ENCODE peak calls at places on chromosomes 13 and 19, in eight cellular contexts. M is A549, C is tibial nerve, K is A673, G is IMR-90, V is ascending aorta, A is lower lobe of right lung, E is Peyer's patch. I is an unnamed sample.

GRCh38 chr13:94641432-94641941 is 39.8 kb downstream of the GPR180 start:
- DNase-seq in E (no peak), G (peak), V (no peak), K (peak), M (no peak), A (no peak), C (no peak), I (peak)

GRCh38 chr19:57171551-57172081 is 4.3 kb upstream of the DUXA start:
- DNase-seq in C (peak), A (peak), K (peak), M (peak), E (no peak), V (no peak), G (peak), I (peak)

GRCh38 chr13:51643882-51644281 is 59.6 kb downstream of the WDFY2 start:
- DNase-seq in M (peak), V (no peak), A (no peak), G (peak), E (no peak), C (no peak), K (peak), I (peak)

GRCh38 chr13:104593693-104594092 is 1527.5 kb upstream of the SLC10A2 start:
- DNase-seq in E (no peak), G (no peak), A (no peak), M (no peak), C (no peak), V (no peak), K (no peak), I (no peak)

GRCh38 chr13:110518571-110518970 is 43.0 kb downstream of the RAB20 start:
- DNase-seq in E (no peak), V (no peak), K (no peak), C (no peak), M (no peak), A (peak), G (no peak), I (no peak)

GRCh38 chr19:17121736-17122293 is 46.2 kb downstream of the MYO9B start:
- DNase-seq in K (no peak), A (no peak), M (no peak), C (no peak), G (peak), E (no peak), V (no peak), I (peak)

GRCh38 chr13:113151745-113152707 is 6.4 kb upstream of the PROZ start:
- DNase-seq in A (no peak), G (peak), M (no peak), K (peak), C (no peak), E (no peak), V (no peak), I (peak)

GRCh38 chr19:36497001-36497400 is 7.6 kb upstream of the ZNF566 start:
- DNase-seq in G (no peak), K (no peak), C (no peak), E (no peak), M (no peak), A (no peak), V (no peak), I (no peak)

GRCh38 chr19:57812201-57812600 is 2.5 kb downstream of the ZNF552 start:
- DNase-seq in M (no peak), A (no peak), G (no peak), E (no peak), V (no peak), C (no peak), K (no peak), I (no peak)

GRCh38 chr19:15354557-15355296 is 22.4 kb upstream of the BRD4 start:
- DNase-seq in G (no peak), M (no peak), A (no peak), K (no peak), C (no peak), V (no peak), E (no peak), I (no peak)

GRCh38 chr13:59144700-59145099 is 1019.0 kb downstream of the DIAPH3 start:
- DNase-seq in A (no peak), E (no peak), V (no peak), G (no peak), C (no peak), K (no peak), M (no peak), I (peak)

GRCh38 chr13:99258210-99258860 is at the start of gene GPR18:
- DNase-seq in K (peak), E (peak), A (no peak), C (no peak), G (peak), M (no peak), V (no peak), I (no peak)

GRCh38 chr13:36783883-36784282 is 35.1 kb upstream of the RFXAP start:
- DNase-seq in E (no peak), G (no peak), C (no peak), V (no peak), M (no peak), K (no peak), A (no peak), I (no peak)

GRCh38 chr13:44128522-44128921 is 245.1 kb upstream of the SERP2 start:
- DNase-seq in V (no peak), K (no peak), C (no peak), A (no peak), M (no peak), E (no peak), G (peak), I (no peak)

DNA sequence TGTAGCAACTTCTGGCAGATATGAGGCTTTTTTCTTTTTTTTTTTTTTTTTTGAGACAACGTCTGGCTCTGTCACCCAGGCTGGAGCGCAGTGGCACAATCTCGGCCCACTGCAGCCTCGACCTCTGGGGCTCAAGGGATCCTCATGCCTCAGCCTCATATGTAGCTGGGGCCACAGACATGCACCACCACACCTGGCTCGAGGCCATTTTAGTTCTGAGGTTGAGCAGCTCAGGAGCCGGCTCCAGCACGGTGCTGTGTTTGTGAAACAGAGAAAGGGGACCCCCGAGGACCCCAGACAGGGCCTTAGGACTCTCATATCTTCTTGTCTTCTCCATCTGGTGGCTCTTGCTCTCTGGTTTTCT is 3.4 kb upstream of the FLT3LG start:
- DNase-seq in M (no peak), E (no peak), V (no peak), G (no peak), A (no peak), C (no peak), K (no peak), I (no peak)
- TF ChIP-seq CTCF in M (no peak), E (no peak), V (no peak), G (no peak), A (no peak), C (no peak), K (no peak), I (no peak)

DNA sequence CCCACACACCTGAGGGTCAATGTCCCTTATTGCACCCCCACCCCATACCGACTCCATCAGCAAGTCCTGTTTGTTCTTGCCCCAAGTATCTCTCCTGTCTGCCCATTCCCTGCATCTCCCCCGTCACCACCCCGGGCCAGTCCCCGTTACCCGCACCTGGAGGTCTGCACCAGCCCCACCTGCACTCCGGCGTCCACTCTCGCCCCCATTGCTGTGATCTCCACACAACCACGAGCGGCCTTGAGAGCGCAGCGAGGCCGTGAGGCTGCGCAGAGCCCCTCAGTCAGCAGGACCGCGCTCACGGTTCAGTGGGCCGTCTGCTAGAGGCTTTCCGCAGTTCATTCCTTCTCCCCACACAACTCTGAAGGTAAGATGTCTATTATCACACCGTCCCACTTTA is 152.8 kb downstream of the KATNAL1 start:
- DNase-seq in V (no peak), K (no peak), A (no peak), E (no peak), G (no peak), M (no peak), C (no peak), I (no peak)
- H3K4me3 ChIP-seq in V (no peak), K (no peak), A (no peak), E (no peak), G (no peak), M (no peak), C (no peak), I (no peak)

DNA sequence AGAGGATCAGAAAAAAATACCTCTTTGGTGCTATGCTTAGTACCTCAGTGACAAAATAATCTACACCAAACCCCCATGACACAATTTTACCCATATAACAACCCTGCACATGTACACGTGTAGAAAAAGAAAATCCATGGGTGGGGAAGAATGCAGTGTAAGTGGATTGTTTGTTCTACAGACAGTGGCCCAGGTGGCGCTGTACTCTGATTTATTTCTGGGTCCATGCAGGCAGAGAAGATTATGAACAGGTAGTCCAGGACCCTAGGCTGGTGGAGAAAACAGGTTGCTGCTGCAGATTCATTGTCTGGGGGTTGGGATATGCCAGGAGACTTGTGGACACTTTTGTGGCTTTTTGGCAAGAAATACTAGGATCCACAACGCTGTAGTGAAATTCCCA is 9.1 kb downstream of the ZNF100 start:
- DNase-seq in A (no peak), V (no peak), M (no peak), E (no peak), K (no peak), G (no peak), C (no peak), I (no peak)
- TF ChIP-seq CTCF in A (no peak), V (no peak), M (no peak), E (no peak), K (no peak), G (no peak), C (no peak), I (no peak)

DNA sequence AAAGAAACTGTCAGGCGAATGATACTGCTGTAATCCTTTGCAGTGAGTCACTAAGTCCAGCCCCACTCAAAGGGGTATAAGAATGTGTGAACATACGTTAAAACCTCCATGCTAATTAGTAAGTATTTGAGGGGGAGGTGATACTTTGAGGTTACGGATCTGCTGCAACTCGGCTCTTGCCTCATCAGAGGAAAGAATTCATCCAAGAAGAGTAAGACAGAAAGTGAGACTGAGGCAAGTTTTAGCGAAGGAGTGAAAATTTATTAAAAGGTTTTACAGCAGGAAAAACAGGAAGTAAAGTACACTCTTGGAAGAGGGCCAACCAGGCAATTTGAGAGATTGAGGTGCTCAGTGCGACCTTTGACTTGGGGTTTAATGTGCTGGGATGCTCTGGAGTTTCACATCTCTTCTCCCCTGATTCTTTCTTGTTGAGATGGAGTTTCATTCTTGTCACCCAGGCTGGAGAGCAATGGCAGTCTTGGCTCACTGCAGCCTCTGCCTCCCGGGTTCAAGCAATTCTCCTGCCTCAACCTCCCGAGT is 9.8 kb downstream of the CLEC4M start:
- DNase-seq in C (no peak), V (no peak), M (no peak), K (peak), G (no peak), E (no peak), A (no peak), I (peak)
- H3K4me3 ChIP-seq in C (no peak), V (no peak), M (no peak), K (no peak), G (no peak), E (no peak), A (no peak), I (no peak)

GRCh38 chr13:25062479-25062878 is 33.5 kb upstream of the PABPC3 start:
- DNase-seq in V (no peak), C (no peak), G (no peak), E (no peak), A (no peak), K (no peak), M (no peak), I (no peak)
- TF ChIP-seq CTCF in V (no peak), C (no peak), G (no peak), E (no peak), A (no peak), K (peak), M (peak), I (no peak)